ENCODE peak calls at places on chromosomes 5 and 9, in seven cellular contexts. L, O, G, S, Y, T and D are unnamed samples.
A peak's percentile ranks its signal among the peaks of the same experiment; 100 is the strongest.

GRCh38 chr5:43078956-43079355 is 38.8 kb upstream of the ANXA2R start:
- DNase-seq in L (no peak), O (no peak), G (no peak), S (no peak), Y (peak; percentile 9), T (no peak), D (no peak)

GRCh38 chr5:151925396-151925750 is 722 bp upstream of the GLRA1 start:
- DNase-seq in L (no peak), O (no peak), G (no peak), S (no peak), Y (peak; percentile 31), T (no peak), D (no peak)

GRCh38 chr5:158845941-158846340 is 253.8 kb downstream of the EBF1 start:
- DNase-seq in L (no peak), O (no peak), G (no peak), S (no peak), Y (no peak), T (no peak), D (no peak)

GRCh38 chr9:20863910-20864309 is 167.5 kb downstream of the HACD4 start:
- DNase-seq in L (no peak), O (no peak), G (no peak), S (no peak), Y (no peak), T (no peak), D (no peak)

GRCh38 chr9:6759114-6759977 is 1.6 kb downstream of the KDM4C start:
- DNase-seq in L (peak; percentile 38), O (peak; percentile 11), G (peak; percentile 26), S (no peak), Y (peak; percentile 35), T (peak; percentile 37), D (no peak)

GRCh38 chr9:110669439-110669838 is 848 bp downstream of the MUSK start:
- DNase-seq in L (no peak), O (no peak), G (no peak), S (no peak), Y (no peak), T (no peak), D (no peak)

GRCh38 chr9:36158122-36158521 is 11.1 kb upstream of the CCIN start:
- DNase-seq in L (no peak), O (no peak), G (no peak), S (no peak), Y (no peak), T (no peak), D (no peak)

GRCh38 chr9:128420060-128420650 is 502 bp upstream of the CERCAM start:
- DNase-seq in L (peak; percentile 71), O (peak; percentile 65), G (peak; percentile 72), S (peak; percentile 58), Y (peak; percentile 66), T (peak; percentile 65), D (peak; percentile 81)

GRCh38 chr5:160619381-160619780 is 197.7 kb downstream of the PTTG1 start:
- DNase-seq in L (no peak), O (no peak), G (no peak), S (no peak), Y (no peak), T (no peak), D (no peak)

GRCh38 chr5:110031402-110032140 is 341.8 kb downstream of the MAN2A1 start:
- DNase-seq in L (no peak), O (no peak), G (no peak), S (no peak), Y (no peak), T (no peak), D (no peak)

GRCh38 chr9:79213417-79214125 is 358.2 kb upstream of the TLE4 start:
- DNase-seq in L (no peak), O (no peak), G (no peak), S (no peak), Y (no peak), T (no peak), D (no peak)

GRCh38 chr9:81225586-81225985 is 463.8 kb downstream of the TLE1 start:
- DNase-seq in L (no peak), O (no peak), G (no peak), S (no peak), Y (no peak), T (no peak), D (no peak)

GRCh38 chr5:5353681-5354080 is 68.8 kb upstream of the ICE1 start:
- DNase-seq in L (no peak), O (no peak), G (no peak), S (no peak), Y (peak; percentile 46), T (no peak), D (no peak)

GRCh38 chr5:174724484-174725260 is at the start of gene MSX2:
- DNase-seq in L (peak; percentile 98), O (no peak), G (no peak), S (peak; percentile 73), Y (peak; percentile 95), T (peak; percentile 88), D (peak; percentile 57)

GRCh38 chr9:90457386-90458080 is 185.1 kb downstream of the DIRAS2 start:
- DNase-seq in L (no peak), O (no peak), G (no peak), S (no peak), Y (no peak), T (no peak), D (no peak)

GRCh38 chr5:78899922-78900362 is 85.2 kb downstream of the ARSB start:
- DNase-seq in L (peak; percentile 11), O (no peak), G (no peak), S (peak; percentile 48), Y (peak; percentile 91), T (peak; percentile 49), D (no peak)

GRCh38 chr5:127092690-127093089 is 19.4 kb upstream of the C5orf63 start:
- DNase-seq in L (no peak), O (no peak), G (no peak), S (no peak), Y (peak; percentile 55), T (no peak), D (no peak)

GRCh38 chr5:132466453-132467291 is 23.9 kb downstream of the IRF1 start:
- DNase-seq in L (no peak), O (peak; percentile 47), G (peak; percentile 48), S (peak; percentile 80), Y (no peak), T (no peak), D (no peak)

GRCh38 chr9:93960221-93960970 is 5.2 kb upstream of the BARX1 start:
- DNase-seq in L (no peak), O (no peak), G (no peak), S (no peak), Y (peak; percentile 75), T (no peak), D (peak; percentile 7)

GRCh38 chr5:179872356-179873160 is 13.9 kb upstream of the MRNIP start:
- DNase-seq in L (no peak), O (no peak), G (no peak), S (no peak), Y (no peak), T (no peak), D (no peak)

GRCh38 chr9:97786341-97786740 is 66.7 kb upstream of the FOXE1 start:
- DNase-seq in L (no peak), O (no peak), G (no peak), S (no peak), Y (peak; percentile 34), T (no peak), D (no peak)

GRCh38 chr5:150410524-150411244 is 2.0 kb downstream of the CD74 start:
- DNase-seq in L (peak; percentile 76), O (no peak), G (peak; percentile 67), S (peak; percentile 76), Y (peak; percentile 86), T (peak; percentile 80), D (peak; percentile 42)